ENCODE peak calls at places on chromosomes 1 and 21, in four cellular contexts. X, M, J and S are unnamed samples.
A peak's percentile ranks its signal among the peaks of the same experiment; 100 is the strongest.

GRCh38 chr1:99266731-99267130 is 2.4 kb downstream of the PLPPR4 start:
- DNase-seq in M (no peak), X (no peak), J (no peak), S (no peak)

GRCh38 chr1:53368314-53369033 is 40.6 kb upstream of the LRP8 start:
- DNase-seq in X (no peak), J (no peak), M (no peak), S (no peak)

GRCh38 chr1:17520041-17520440 is 19.5 kb upstream of the ARHGEF10L start:
- DNase-seq in X (peak; percentile 51), M (peak; percentile 90), J (no peak), S (peak; percentile 29)

GRCh38 chr1:109671067-109671466 is 3.2 kb downstream of the GSTM2 start:
- DNase-seq in X (no peak), J (no peak), M (peak; percentile 17), S (no peak)

GRCh38 chr1:151992345-151993083 is 1.1 kb downstream of the S100A10 start:
- DNase-seq in J (peak; percentile 99), M (peak; percentile 89), X (peak; percentile 92), S (peak; percentile 95)

GRCh38 chr1:44511769-44512168 is 106.7 kb downstream of the RNF220 start:
- DNase-seq in M (no peak), J (no peak), X (no peak), S (no peak)

GRCh38 chr1:89990976-89991831 is 3.7 kb upstream of the ZNF326 start:
- DNase-seq in M (no peak), X (no peak), J (no peak), S (no peak)

GRCh38 chr1:9858293-9859035 is 34.7 kb upstream of the CLSTN1 start:
- DNase-seq in X (no peak), M (no peak), J (no peak), S (no peak)

GRCh38 chr1:2375923-2376260 is 15.5 kb downstream of the MORN1 start:
- DNase-seq in M (no peak), X (no peak), J (no peak), S (no peak)

GRCh38 chr1:10662824-10663667 is 133.4 kb downstream of the CASZ1 start:
- DNase-seq in X (no peak), M (no peak), J (no peak), S (no peak)

GRCh38 chr1:1627261-1627841 is 4.6 kb upstream of the MMP23B start:
- DNase-seq in X (peak; percentile 45), M (peak; percentile 88), J (no peak), S (no peak)

GRCh38 chr1:241470361-241470760 is 49.2 kb downstream of the FH start:
- DNase-seq in X (no peak), J (no peak), M (no peak), S (no peak)

GRCh38 chr1:53104289-53104913 is 38.0 kb downstream of the SLC1A7 start:
- DNase-seq in J (no peak), M (no peak), X (no peak), S (no peak)

GRCh38 chr1:55735110-55735509 is 519.9 kb upstream of the USP24 start:
- DNase-seq in J (no peak), X (no peak), M (no peak), S (no peak)

GRCh38 chr1:58968360-58968952 is 184.6 kb upstream of the JUN start:
- DNase-seq in J (no peak), X (peak; percentile 63), M (peak; percentile 72), S (peak; percentile 52)

GRCh38 chr1:156995412-156995811 is 50.1 kb downstream of the ARHGEF11 start:
- DNase-seq in J (no peak), M (no peak), X (no peak), S (no peak)

GRCh38 chr1:1153874-1154273 is 19.8 kb upstream of the TTLL10 start:
- DNase-seq in X (no peak), M (no peak), J (no peak), S (no peak)

GRCh38 chr1:36861380-36861779 is 172.9 kb downstream of the GRIK3 start:
- DNase-seq in X (no peak), J (no peak), M (no peak), S (no peak)

GRCh38 chr1:63663301-63663700 is 70.1 kb downstream of the PGM1 start:
- DNase-seq in M (no peak), J (no peak), X (no peak), S (no peak)

GRCh38 chr1:190377294-190377693 is 100.4 kb downstream of the BRINP3 start:
- DNase-seq in J (no peak), X (no peak), M (no peak), S (no peak)

GRCh38 chr21:32371913-32372314 is 20.9 kb downstream of the URB1 start:
- DNase-seq in M (no peak), J (no peak), X (no peak), S (no peak)

GRCh38 chr1:184150776-184151531 is 99.4 kb downstream of the TSEN15 start:
- DNase-seq in X (no peak), J (no peak), M (peak; percentile 13), S (no peak)

GRCh38 chr1:62362952-62363325 is 43.7 kb upstream of the KANK4 start:
- DNase-seq in X (no peak), M (no peak), J (no peak), S (no peak)

GRCh38 chr1:54360165-54361005 is 45.8 kb downstream of the SSBP3 start:
- DNase-seq in X (no peak), J (no peak), M (no peak), S (no peak)

GRCh38 chr1:90579212-90579802 is 137.8 kb downstream of the BARHL2 start:
- DNase-seq in J (peak; percentile 24), M (no peak), X (no peak), S (peak; percentile 2)

GRCh38 chr1:185670187-185670627 is 64.0 kb upstream of the HMCN1 start:
- DNase-seq in J (no peak), X (no peak), M (peak; percentile 49), S (no peak)

GRCh38 chr1:224168859-224169380 is 14.1 kb upstream of the DEGS1 start:
- DNase-seq in M (no peak), J (no peak), X (no peak), S (no peak)

GRCh38 chr1:207279683-207280082 is 41.8 kb upstream of the CD55 start:
- DNase-seq in X (no peak), M (no peak), J (no peak), S (no peak)

GRCh38 chr1:29849038-29849750 is 612.9 kb downstream of the PTPRU start:
- DNase-seq in X (no peak), J (peak; percentile 7), M (peak; percentile 28), S (no peak)

GRCh38 chr1:29002792-29003191 is 88.4 kb downstream of the EPB41 start:
- DNase-seq in J (no peak), X (no peak), M (no peak), S (no peak)

GRCh38 chr1:159828916-159829634 is 2.4 kb downstream of the SLAMF8 start:
- DNase-seq in J (no peak), X (peak; percentile 72), M (peak; percentile 54), S (no peak)

GRCh38 chr1:221015159-221015558 is 135.9 kb downstream of the HLX start:
- DNase-seq in X (no peak), J (no peak), M (no peak), S (no peak)

GRCh38 chr1:42259739-42260064 is 75.3 kb downstream of the FOXJ3 start:
- DNase-seq in X (no peak), M (no peak), J (no peak), S (no peak)

GRCh38 chr1:227768640-227769039 is 33.4 kb downstream of the SNAP47 start:
- DNase-seq in M (no peak), J (no peak), X (no peak), S (no peak)
- H3K36me3 ChIP-seq in M (no peaks in the 10 kb centered on the region), J (peaks cover 2% of the 10 kb centered on the region), X (peaks cover 41% of the 10 kb centered on the region), S (no peaks in the 10 kb centered on the region)

DNA sequence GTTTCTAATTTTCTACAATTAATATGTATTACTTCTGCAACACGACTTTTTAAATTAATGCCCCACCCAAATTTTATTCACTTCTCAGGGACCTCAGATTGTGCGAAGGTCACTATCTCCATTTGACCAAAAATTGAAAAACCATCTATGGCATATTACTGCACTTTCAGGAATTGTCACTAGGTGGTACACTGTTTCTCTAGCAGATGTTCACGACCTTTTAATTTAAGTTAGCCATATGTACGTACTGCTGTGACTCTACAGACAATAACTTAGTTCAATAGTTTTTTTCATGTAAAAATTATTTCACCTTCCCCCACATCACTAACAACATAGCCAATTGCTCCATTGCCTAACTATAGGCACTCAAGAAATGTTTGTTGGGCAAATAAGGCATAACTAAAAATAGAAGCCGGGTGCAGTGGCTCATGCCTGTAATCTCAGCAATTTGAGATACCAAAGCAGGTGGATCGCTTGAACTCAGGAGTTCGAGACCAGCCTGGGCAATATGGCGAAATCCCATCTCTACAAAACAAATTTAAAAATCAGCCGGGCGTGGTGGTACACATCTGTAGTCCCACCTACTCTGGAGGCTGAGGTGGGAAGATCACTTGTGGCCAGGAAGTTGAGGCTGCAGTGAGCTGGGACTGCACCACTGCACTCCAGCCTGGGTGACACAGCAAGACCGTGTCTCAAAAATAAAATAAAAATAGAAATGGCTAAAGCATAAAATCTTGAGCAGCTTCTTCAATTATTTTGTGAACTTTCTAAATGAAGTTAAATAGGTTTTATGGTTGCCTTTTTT is 75.7 kb upstream of the PKN2 start:
- DNase-seq in M (no peak), J (peak; percentile 39), X (no peak), S (no peak)
- TF ChIP-seq CTCF in M (peak; percentile 55), J (peak; percentile 83), X (peak; percentile 41), S (peak; percentile 56)

GRCh38 chr1:172141351-172142000 is 279.0 kb upstream of the C1orf105 start:
- DNase-seq in J (no peak), X (no peak), M (no peak), S (no peak)
- H3K4me3 ChIP-seq in J (peak overlapping the region; percentile 24), X (peak overlapping the region; percentile 48), M (no peak overlapping the region), S (no peak overlapping the region)

GRCh38 chr21:25513810-25514209 is 93.5 kb downstream of the MRPL39 start:
- DNase-seq in M (no peak), J (no peak), X (no peak), S (no peak)
- H3K36me3 ChIP-seq in M (no peaks in the 10 kb centered on the region), J (no peaks in the 10 kb centered on the region), X (no peaks in the 10 kb centered on the region), S (no peaks in the 10 kb centered on the region)

GRCh38 chr1:92484472-92485373 is 2.0 kb downstream of the GFI1 start:
- DNase-seq in M (peak; percentile 69), X (peak; percentile 66), J (no peak), S (no peak)
- TF ChIP-seq CTCF in M (no peak), X (no peak), J (no peak), S (no peak)

DNA sequence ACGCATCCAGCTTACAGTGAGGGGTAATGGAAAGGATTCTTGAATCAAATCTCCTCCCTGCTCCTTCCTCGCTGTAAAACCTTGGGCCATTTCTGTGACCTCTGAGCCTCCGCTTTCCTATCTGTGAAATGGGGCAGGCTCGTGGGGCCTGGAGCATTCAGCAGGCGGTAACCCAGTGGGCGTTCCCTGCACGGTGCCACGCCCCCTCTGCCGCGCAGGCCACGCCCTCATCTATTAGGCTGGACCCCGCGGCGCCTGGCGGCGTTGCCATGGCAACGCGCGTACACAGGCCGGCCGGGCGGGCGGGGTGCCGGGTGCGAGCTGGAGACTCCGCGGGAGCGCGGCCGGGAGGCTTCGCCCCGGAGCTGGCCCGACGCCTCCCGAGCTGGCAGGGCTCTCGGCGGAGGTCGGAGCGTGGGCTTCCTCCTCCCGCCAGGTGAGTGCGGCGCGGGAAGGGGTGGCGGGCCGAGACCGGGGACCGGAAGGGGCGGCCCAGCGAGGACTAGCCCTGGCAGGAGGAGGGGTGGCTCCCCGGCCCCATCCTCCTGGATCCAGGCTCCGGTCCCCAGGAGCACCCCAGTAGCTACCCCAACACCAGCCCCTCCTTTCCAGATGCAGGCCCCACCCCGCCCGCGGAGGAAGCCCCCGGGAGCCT is at the start of gene FHAD1:
- DNase-seq in J (peak; percentile 24), X (peak; percentile 84), M (peak; percentile 70), S (peak; percentile 41)
- H3K4me3 ChIP-seq in J (peak within 1 kb of the TSS; percentile 45), X (peak within 1 kb of the TSS; percentile 55), M (peak within 1 kb of the TSS; percentile 41), S (peak within 1 kb of the TSS; percentile 68)